ENCODE peak calls at places on chromosome 16, in five cellular contexts. O is AG09319, X is HuH-7.5, A is cardiac muscle cell, V is NCI-H2171. S is an unnamed sample.

GRCh38 chr16:21158208-21159110 is at the start of gene LDAF1:
- DNase-seq in O (no peak), X (peak), A (peak), V (peak), S (peak)

GRCh38 chr16:84026601-84027000 is 16.0 kb downstream of the SLC38A8 start:
- DNase-seq in O (no peak), X (no peak), A (no peak), V (no peak), S (peak)

GRCh38 chr16:48408688-48409087 is 23.5 kb upstream of the SIAH1 start:
- DNase-seq in O (no peak), X (no peak), A (no peak), V (no peak), S (no peak)

GRCh38 chr16:49010396-49010795 is 271.2 kb downstream of the CBLN1 start:
- DNase-seq in O (no peak), X (no peak), A (no peak), V (no peak), S (no peak)

GRCh38 chr16:73015612-73016487 is 32.1 kb downstream of the ZFHX3 start:
- DNase-seq in O (no peak), X (no peak), A (no peak), V (no peak), S (peak)

GRCh38 chr16:85417156-85417860 is 195.8 kb upstream of the GSE1 start:
- DNase-seq in O (no peak), X (no peak), A (no peak), V (no peak), S (no peak)

GRCh38 chr16:27977966-27978365 is 85.5 kb downstream of the GSG1L start:
- DNase-seq in O (no peak), X (no peak), A (no peak), V (no peak), S (no peak)

GRCh38 chr16:85363881-85364280 is 249.2 kb upstream of the GSE1 start:
- DNase-seq in O (no peak), X (no peak), A (no peak), V (no peak), S (no peak)

GRCh38 chr16:28925386-28926228 is 569 bp upstream of the RABEP2 start:
- DNase-seq in O (peak), X (peak), A (peak), V (peak), S (no peak)

GRCh38 chr16:58461056-58461455 is 38.9 kb upstream of the NDRG4 start:
- DNase-seq in O (no peak), X (no peak), A (peak), V (no peak), S (no peak)

GRCh38 chr16:19005561-19006445 is 22.1 kb downstream of the TMC7 start:
- DNase-seq in O (no peak), X (peak), A (no peak), V (no peak), S (no peak)

GRCh38 chr16:30741461-30741914 is 6.7 kb upstream of the PHKG2 start:
- DNase-seq in O (no peak), X (peak), A (peak), V (no peak), S (peak)

GRCh38 chr16:64589836-64590235 is 532.0 kb downstream of the CDH11 start:
- DNase-seq in O (no peak), X (no peak), A (no peak), V (no peak), S (no peak)

GRCh38 chr16:8865145-8865882 is 3.5 kb downstream of the CARHSP1 start:
- DNase-seq in O (no peak), X (no peak), A (no peak), V (no peak), S (no peak)

GRCh38 chr16:56936950-56937349 is 5.0 kb downstream of the HERPUD1 start:
- DNase-seq in O (no peak), X (no peak), A (no peak), V (no peak), S (no peak)

GRCh38 chr16:85206472-85207356 is 94.4 kb upstream of the CIBAR2 start:
- DNase-seq in O (no peak), X (no peak), A (peak), V (no peak), S (peak)

GRCh38 chr16:52721331-52721730 is 174.4 kb upstream of the TOX3 start:
- DNase-seq in O (no peak), X (no peak), A (no peak), V (no peak), S (no peak)

GRCh38 chr16:17998550-17998949 is 338.0 kb downstream of the NPIPA8 start:
- DNase-seq in O (no peak), X (no peak), A (no peak), V (no peak), S (no peak)

GRCh38 chr16:383326-384020 is 1.7 kb upstream of the PGAP6 start:
- DNase-seq in O (no peak), X (no peak), A (peak), V (no peak), S (peak)

GRCh38 chr16:17345043-17345442 is 125.7 kb downstream of the XYLT1 start:
- DNase-seq in O (no peak), X (no peak), A (no peak), V (no peak), S (no peak)

GRCh38 chr16:84780063-84780462 is 39.7 kb upstream of the CRISPLD2 start:
- DNase-seq in O (no peak), X (no peak), A (no peak), V (no peak), S (no peak)

GRCh38 chr16:1296688-1297412 is 12.6 kb upstream of the UBE2I start:
- DNase-seq in O (no peak), X (no peak), A (peak), V (no peak), S (peak)

GRCh38 chr16:83138976-83139690 is 512.4 kb downstream of the CDH13 start:
- DNase-seq in O (no peak), X (no peak), A (no peak), V (no peak), S (no peak)

GRCh38 chr16:29850998-29851397 is 12.0 kb downstream of the CDIPT start:
- DNase-seq in O (no peak), X (no peak), A (no peak), V (no peak), S (no peak)

GRCh38 chr16:10558746-10559641 is 21.4 kb downstream of the EMP2 start:
- DNase-seq in O (peak), X (no peak), A (no peak), V (no peak), S (no peak)

S was measured in endodermal cell.